ENCODE peak calls at places on chromosomes 11 and 22, in six cellular contexts. P, R, H, I, C and T are unnamed samples.
A peak's percentile ranks its signal among the peaks of the same experiment; 100 is the strongest.

GRCh38 chr22:42799061-42799460 is 58.0 kb downstream of the ARFGAP3 start:
- DNase-seq in I (no peak), R (no peak), C (no peak), H (no peak), P (no peak), T (no peak)

GRCh38 chr11:123357990-123358827 is 71.9 kb upstream of the GRAMD1B start:
- DNase-seq in C (peak; percentile 8), P (peak; percentile 62), I (no peak), H (no peak), R (peak; percentile 3), T (no peak)

GRCh38 chr11:129055196-129055595 is 112.5 kb upstream of the TP53AIP1 start:
- DNase-seq in H (no peak), R (no peak), C (no peak), I (no peak), P (no peak), T (no peak)

GRCh38 chr22:24321999-24322398 is 51.4 kb downstream of the SPECC1L start:
- DNase-seq in R (no peak), C (no peak), P (no peak), I (no peak), H (no peak), T (no peak)

GRCh38 chr11:68855205-68855978 is 13.7 kb upstream of the CPT1A start:
- DNase-seq in C (peak; percentile 47), P (peak; percentile 60), H (no peak), I (no peak), R (peak; percentile 37), T (no peak)

GRCh38 chr22:42892571-42893316 is 35.7 kb upstream of the ARFGAP3 start:
- DNase-seq in I (no peak), H (no peak), P (no peak), C (no peak), R (no peak), T (no peak)

GRCh38 chr11:10436224-10436623 is 18.8 kb upstream of the AMPD3 start:
- DNase-seq in I (no peak), P (no peak), R (no peak), H (no peak), C (no peak), T (no peak)

GRCh38 chr11:62921573-62922188 is 518 bp upstream of the CHRM1 start:
- DNase-seq in I (no peak), P (peak; percentile 13), H (no peak), C (no peak), R (no peak), T (no peak)

GRCh38 chr22:44880588-44881245 is 128.3 kb downstream of the ARHGAP8 start:
- DNase-seq in I (no peak), R (no peak), H (no peak), C (no peak), P (no peak), T (no peak)

GRCh38 chr11:34812905-34813576 is 103.1 kb downstream of the APIP start:
- DNase-seq in H (no peak), R (no peak), P (no peak), C (no peak), I (no peak), T (no peak)

GRCh38 chr11:47264119-47264915 is 5.6 kb upstream of the MADD start:
- DNase-seq in I (no peak), R (peak; percentile 61), P (no peak), C (peak; percentile 72), H (no peak), T (no peak)

GRCh38 chr11:113286509-113287497 is 27.6 kb upstream of the TTC12 start:
- DNase-seq in R (peak; percentile 26), C (peak; percentile 36), H (no peak), P (no peak), I (no peak), T (no peak)

GRCh38 chr11:1390603-1391164 is 950 bp downstream of the BRSK2 start:
- DNase-seq in P (peak; percentile 90), R (no peak), I (no peak), C (peak; percentile 9), H (no peak), T (no peak)
- TF ChIP-seq EZH2 in P (no peak), R (peak; percentile 96), I (no peak), C (peak; percentile 86), H (no peak), T (no peak)

DNA sequence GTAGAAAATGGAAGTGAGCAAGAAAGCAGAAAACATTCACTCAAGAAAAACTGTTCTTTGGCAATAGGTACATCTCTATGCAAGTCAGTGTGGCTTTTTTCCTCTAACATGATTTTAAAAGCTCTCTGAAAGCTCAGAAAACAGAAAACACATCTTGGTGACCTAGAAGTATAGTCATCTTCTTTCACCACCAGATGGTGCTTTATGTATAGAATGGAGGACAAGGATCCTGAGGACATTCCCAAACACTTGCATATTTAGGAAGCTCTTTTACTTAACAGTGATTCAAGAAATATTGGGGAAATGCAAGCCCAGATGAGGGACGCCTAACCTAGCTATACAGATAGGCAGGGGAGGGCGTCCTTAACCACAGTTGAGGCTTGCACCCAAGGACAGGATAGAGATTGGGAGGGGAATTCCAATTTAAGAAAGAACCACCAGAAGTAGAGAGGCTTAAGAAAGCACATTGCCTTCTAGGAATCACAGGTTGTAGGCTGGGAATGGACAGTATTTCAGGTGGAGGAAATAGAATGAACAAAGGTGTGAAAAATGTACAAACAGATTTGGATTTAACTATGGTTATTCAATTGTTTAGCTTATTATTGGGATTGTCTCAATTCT is 13.8 kb upstream of the CCDC81 start:
- DNase-seq in I (peak; percentile 23), P (peak; percentile 48), R (peak; percentile 27), H (no peak), C (peak; percentile 50), T (no peak)
- TF ChIP-seq CTCF in I (peak; percentile 57), P (peak; percentile 55), R (peak; percentile 36), H (peak; percentile 14), C (peak; percentile 52), T (no peak)

DNA sequence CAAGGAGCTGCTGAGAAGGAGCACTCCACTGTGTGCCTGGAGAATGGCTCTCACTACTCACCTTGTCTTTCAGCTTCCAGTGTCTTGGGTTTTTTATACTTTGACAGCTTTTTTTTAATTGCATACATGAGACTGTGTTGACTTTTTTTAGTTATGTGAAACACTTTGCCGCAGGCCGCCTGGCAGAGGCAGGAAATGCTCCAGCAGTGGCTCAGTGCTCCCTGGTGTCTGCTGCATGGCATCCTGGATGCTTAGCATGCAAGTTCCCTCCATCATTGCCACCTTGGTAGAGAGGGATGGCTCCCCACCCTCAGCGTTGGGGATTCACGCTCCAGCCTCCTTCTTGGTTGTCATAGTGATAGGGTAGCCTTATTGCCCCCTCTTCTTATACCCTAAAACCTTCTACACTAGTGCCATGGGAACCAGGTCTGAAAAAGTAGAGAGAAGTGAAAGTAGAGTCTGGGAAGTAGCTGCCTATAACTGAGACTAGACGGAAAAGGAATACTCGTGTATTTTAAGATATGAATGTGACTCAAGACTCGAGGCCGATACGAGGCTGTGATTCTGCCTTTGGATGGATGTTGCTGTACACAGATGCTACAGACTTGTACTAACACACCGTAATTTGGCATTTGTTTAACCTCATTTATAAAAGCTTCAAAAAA is 72.6 kb downstream of the NCAPD3 start:
- DNase-seq in I (no peak), R (no peak), P (no peak), C (no peak), H (no peak), T (no peak)
- TF ChIP-seq EZH2 in I (no peak), R (no peak), P (no peak), C (no peak), H (no peak), T (no peak)

DNA sequence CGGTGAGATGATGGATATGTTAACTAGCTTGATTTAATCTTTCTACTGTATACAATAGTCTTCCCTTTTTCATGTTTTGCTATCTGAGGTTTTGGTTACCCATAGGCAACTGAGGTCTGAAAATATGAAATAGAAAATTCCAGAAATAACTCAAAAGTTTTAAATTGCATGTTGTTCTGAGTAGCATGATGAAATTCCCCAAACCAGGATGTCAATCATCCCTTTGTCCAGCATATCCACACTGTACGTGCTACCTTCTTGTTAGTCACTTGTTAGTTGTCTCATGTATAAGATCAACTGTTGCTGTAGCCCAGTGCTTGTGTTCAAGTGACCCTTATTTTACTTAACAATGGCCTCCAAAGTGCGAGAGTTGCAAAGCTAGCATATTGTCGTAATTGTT is 21.2 kb upstream of the OR10W1 start:
- DNase-seq in C (peak; percentile 2), H (no peak), I (no peak), P (no peak), R (no peak), T (no peak)
- TF ChIP-seq CTCF in C (no peak), H (no peak), I (no peak), P (no peak), R (no peak), T (no peak)